ENCODE peak calls at places on chromosomes 7 and 10, in ten cellular contexts. One of them, this sample, is unnamed.

GRCh38 chr10:12448729-12449391 is 99.5 kb downstream of the CAMK1D start:
- DNase-seq in transverse colon: peak
- DNase-seq in psoas muscle: no peak
- DNase-seq in heart left ventricle: no peak
- DNase-seq in HCT116: peak
- DNase-seq in Panc1: peak
- DNase-seq in PC-9: peak
- DNase-seq in cardiac muscle cell: peak
- DNase-seq in spleen: peak
- DNase-seq in fibroblast of lung: peak
- DNase-seq in this sample: no peak

GRCh38 chr10:31908157-31908556 is 20.5 kb downstream of the ARHGAP12 start:
- DNase-seq in cardiac muscle cell: no peak
- DNase-seq in spleen: no peak
- DNase-seq in psoas muscle: no peak
- DNase-seq in fibroblast of lung: no peak
- DNase-seq in HCT116: no peak
- DNase-seq in PC-9: no peak
- DNase-seq in Panc1: no peak
- DNase-seq in transverse colon: no peak
- DNase-seq in heart left ventricle: no peak
- DNase-seq in this sample: no peak

GRCh38 chr10:33139191-33139646 is 181.2 kb upstream of the ITGB1 start:
- DNase-seq in heart left ventricle: no peak
- DNase-seq in psoas muscle: no peak
- DNase-seq in fibroblast of lung: no peak
- DNase-seq in cardiac muscle cell: no peak
- DNase-seq in HCT116: no peak
- DNase-seq in PC-9: no peak
- DNase-seq in transverse colon: no peak
- DNase-seq in spleen: no peak
- DNase-seq in Panc1: no peak
- DNase-seq in this sample: no peak

GRCh38 chr7:20440472-20441105 is 109.9 kb downstream of the ITGB8 start:
- DNase-seq in heart left ventricle: no peak
- DNase-seq in PC-9: no peak
- DNase-seq in cardiac muscle cell: peak
- DNase-seq in psoas muscle: no peak
- DNase-seq in spleen: no peak
- DNase-seq in Panc1: peak
- DNase-seq in HCT116: peak
- DNase-seq in transverse colon: peak
- DNase-seq in fibroblast of lung: peak
- DNase-seq in this sample: no peak

GRCh38 chr7:102277901-102278300 is 8.8 kb upstream of the SH2B2 start:
- DNase-seq in spleen: no peak
- DNase-seq in transverse colon: no peak
- DNase-seq in PC-9: no peak
- DNase-seq in cardiac muscle cell: no peak
- DNase-seq in fibroblast of lung: no peak
- DNase-seq in heart left ventricle: no peak
- DNase-seq in HCT116: no peak
- DNase-seq in psoas muscle: no peak
- DNase-seq in Panc1: no peak
- DNase-seq in this sample: no peak

GRCh38 chr7:4068286-4068685 is 613.8 kb upstream of the FOXK1 start:
- DNase-seq in Panc1: no peak
- DNase-seq in cardiac muscle cell: no peak
- DNase-seq in heart left ventricle: no peak
- DNase-seq in psoas muscle: no peak
- DNase-seq in fibroblast of lung: no peak
- DNase-seq in spleen: no peak
- DNase-seq in PC-9: no peak
- DNase-seq in HCT116: no peak
- DNase-seq in transverse colon: no peak
- DNase-seq in this sample: no peak

GRCh38 chr10:72928798-72929197 is 25.8 kb downstream of the PLA2G12B start:
- DNase-seq in spleen: no peak
- DNase-seq in PC-9: no peak
- DNase-seq in cardiac muscle cell: no peak
- DNase-seq in transverse colon: no peak
- DNase-seq in fibroblast of lung: no peak
- DNase-seq in heart left ventricle: no peak
- DNase-seq in HCT116: no peak
- DNase-seq in psoas muscle: no peak
- DNase-seq in Panc1: no peak
- DNase-seq in this sample: no peak

GRCh38 chr7:155782466-155782865 is 29.8 kb downstream of the SHH start:
- DNase-seq in psoas muscle: no peak
- DNase-seq in HCT116: no peak
- DNase-seq in Panc1: no peak
- DNase-seq in spleen: peak
- DNase-seq in PC-9: no peak
- DNase-seq in cardiac muscle cell: no peak
- DNase-seq in fibroblast of lung: no peak
- DNase-seq in transverse colon: no peak
- DNase-seq in heart left ventricle: no peak
- DNase-seq in this sample: no peak

GRCh38 chr10:122981066-122981464 is 864 bp downstream of the PSTK start:
- DNase-seq in psoas muscle: no peak
- DNase-seq in cardiac muscle cell: peak
- DNase-seq in HCT116: peak
- DNase-seq in heart left ventricle: no peak
- DNase-seq in spleen: no peak
- DNase-seq in Panc1: peak
- DNase-seq in transverse colon: no peak
- DNase-seq in PC-9: no peak
- DNase-seq in fibroblast of lung: peak
- DNase-seq in this sample: no peak

GRCh38 chr7:30445770-30446169 is 32.8 kb downstream of the NOD1 start:
- DNase-seq in HCT116: no peak
- DNase-seq in cardiac muscle cell: peak
- DNase-seq in heart left ventricle: peak
- DNase-seq in Panc1: no peak
- DNase-seq in spleen: peak
- DNase-seq in fibroblast of lung: peak
- DNase-seq in PC-9: no peak
- DNase-seq in psoas muscle: peak
- DNase-seq in transverse colon: peak
- DNase-seq in this sample: peak

GRCh38 chr10:24344695-24345473 is 135.9 kb downstream of the KIAA1217 start:
- DNase-seq in fibroblast of lung: no peak
- DNase-seq in transverse colon: no peak
- DNase-seq in PC-9: no peak
- DNase-seq in Panc1: no peak
- DNase-seq in cardiac muscle cell: no peak
- DNase-seq in psoas muscle: no peak
- DNase-seq in HCT116: no peak
- DNase-seq in heart left ventricle: no peak
- DNase-seq in spleen: no peak
- DNase-seq in this sample: no peak
- H3K27ac ChIP-seq in fibroblast of lung: peak
- H3K27ac ChIP-seq in transverse colon: peak
- H3K27ac ChIP-seq in PC-9: peak
- H3K27ac ChIP-seq in Panc1: peak
- H3K27ac ChIP-seq in cardiac muscle cell: peak
- H3K27ac ChIP-seq in psoas muscle: peak
- H3K27ac ChIP-seq in HCT116: no peak
- H3K27ac ChIP-seq in heart left ventricle: peak
- H3K27ac ChIP-seq in spleen: no peak
- H3K27ac ChIP-seq in this sample: peak

GRCh38 chr7:128030999-128031681 is at the start of gene LRRC4:
- DNase-seq in Panc1: no peak
- DNase-seq in PC-9: no peak
- DNase-seq in transverse colon: peak
- DNase-seq in cardiac muscle cell: peak
- DNase-seq in heart left ventricle: peak
- DNase-seq in spleen: peak
- DNase-seq in HCT116: no peak
- DNase-seq in psoas muscle: no peak
- DNase-seq in fibroblast of lung: peak
- DNase-seq in this sample: peak
- H3K4me3 ChIP-seq in Panc1: peak
- H3K4me3 ChIP-seq in PC-9: no peak
- H3K4me3 ChIP-seq in transverse colon: peak
- H3K4me3 ChIP-seq in cardiac muscle cell: peak
- H3K4me3 ChIP-seq in heart left ventricle: peak
- H3K4me3 ChIP-seq in spleen: peak
- H3K4me3 ChIP-seq in HCT116: no peak
- H3K4me3 ChIP-seq in psoas muscle: peak
- H3K4me3 ChIP-seq in fibroblast of lung: peak
- H3K4me3 ChIP-seq in this sample: peak

DNA sequence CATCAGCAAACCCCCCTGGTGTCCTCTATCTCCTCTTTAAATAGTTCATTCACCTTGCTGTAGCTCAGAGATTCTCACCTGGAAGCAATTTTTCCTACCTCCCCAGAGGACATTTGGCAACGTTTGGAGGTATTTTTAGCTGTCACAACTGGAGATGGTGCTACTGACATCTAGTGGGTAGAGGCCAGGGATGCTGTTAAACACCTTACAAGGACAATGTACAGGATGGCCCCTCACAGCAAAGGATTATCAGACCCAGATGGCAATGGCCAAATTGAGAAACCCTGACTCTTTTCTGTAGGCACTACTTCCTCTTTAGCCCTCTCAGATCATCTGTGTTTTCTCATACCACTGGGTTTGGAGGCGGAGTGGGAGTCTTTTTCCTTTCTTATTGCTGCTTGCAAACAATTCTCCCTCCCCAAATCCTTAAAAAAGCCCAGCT is 13.2 kb upstream of the TRA2A start:
- DNase-seq in Panc1: peak
- DNase-seq in transverse colon: no peak
- DNase-seq in psoas muscle: no peak
- DNase-seq in HCT116: peak
- DNase-seq in fibroblast of lung: peak
- DNase-seq in heart left ventricle: no peak
- DNase-seq in PC-9: peak
- DNase-seq in cardiac muscle cell: peak
- DNase-seq in spleen: no peak
- DNase-seq in this sample: no peak
- TF ChIP-seq CTCF in Panc1: peak
- TF ChIP-seq CTCF in transverse colon: no peak
- TF ChIP-seq CTCF in psoas muscle: peak
- TF ChIP-seq CTCF in HCT116: peak
- TF ChIP-seq CTCF in fibroblast of lung: peak
- TF ChIP-seq CTCF in heart left ventricle: peak
- TF ChIP-seq CTCF in PC-9: peak
- TF ChIP-seq CTCF in cardiac muscle cell: peak
- TF ChIP-seq CTCF in spleen: no peak
- TF ChIP-seq CTCF in this sample: peak

DNA sequence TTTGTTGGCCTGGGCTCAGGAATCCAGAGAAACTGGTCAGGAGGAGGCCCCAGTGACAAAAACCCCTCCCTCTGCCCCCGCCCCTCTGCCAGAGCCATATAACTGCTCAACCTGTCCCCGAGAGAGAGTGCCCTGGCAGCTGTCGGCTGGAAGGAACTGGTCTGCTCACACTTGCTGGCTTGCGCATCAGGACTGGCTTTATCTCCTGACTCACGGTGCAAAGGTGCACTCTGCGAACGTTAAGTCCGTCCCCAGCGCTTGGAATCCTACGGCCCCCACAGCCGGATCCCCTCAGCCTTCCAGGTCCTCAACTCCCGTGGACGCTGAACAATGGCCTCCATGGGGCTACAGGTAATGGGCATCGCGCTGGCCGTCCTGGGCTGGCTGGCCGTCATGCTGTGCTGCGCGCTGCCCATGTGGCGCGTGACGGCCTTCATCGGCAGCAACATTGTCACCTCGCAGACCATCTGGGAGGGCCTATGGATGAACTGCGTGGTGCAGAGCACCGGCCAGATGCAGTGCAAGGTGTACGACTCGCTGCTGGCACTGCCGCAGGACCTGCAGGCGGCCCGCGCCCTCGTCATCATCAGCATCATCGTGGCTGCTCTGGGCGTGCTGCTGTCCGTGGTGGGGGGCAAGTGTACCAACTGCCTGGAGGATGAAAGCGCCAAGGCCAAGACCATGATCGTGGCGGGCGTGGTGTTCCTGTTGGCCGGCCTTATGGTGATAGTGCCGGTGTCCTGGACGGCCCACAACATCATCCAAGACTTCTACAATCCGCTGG is at the start of gene CLDN4:
- DNase-seq in psoas muscle: no peak
- DNase-seq in transverse colon: peak
- DNase-seq in cardiac muscle cell: no peak
- DNase-seq in PC-9: no peak
- DNase-seq in HCT116: peak
- DNase-seq in Panc1: peak
- DNase-seq in spleen: no peak
- DNase-seq in heart left ventricle: no peak
- DNase-seq in fibroblast of lung: no peak
- DNase-seq in this sample: no peak
- H3K27ac ChIP-seq in psoas muscle: no peak
- H3K27ac ChIP-seq in transverse colon: peak
- H3K27ac ChIP-seq in cardiac muscle cell: no peak
- H3K27ac ChIP-seq in PC-9: peak
- H3K27ac ChIP-seq in HCT116: peak
- H3K27ac ChIP-seq in Panc1: peak
- H3K27ac ChIP-seq in spleen: peak
- H3K27ac ChIP-seq in heart left ventricle: no peak
- H3K27ac ChIP-seq in fibroblast of lung: no peak
- H3K27ac ChIP-seq in this sample: no peak

GRCh38 chr10:117782276-117782675 is 239.7 kb downstream of the EMX2 start:
- DNase-seq in spleen: no peak
- DNase-seq in psoas muscle: no peak
- DNase-seq in fibroblast of lung: no peak
- DNase-seq in Panc1: no peak
- DNase-seq in PC-9: no peak
- DNase-seq in transverse colon: no peak
- DNase-seq in heart left ventricle: no peak
- DNase-seq in cardiac muscle cell: no peak
- DNase-seq in HCT116: no peak
- DNase-seq in this sample: no peak

GRCh38 chr10:117781216-117781836 is 238.8 kb downstream of the EMX2 start:
- DNase-seq in HCT116: no peak
- DNase-seq in fibroblast of lung: no peak
- DNase-seq in psoas muscle: no peak
- DNase-seq in PC-9: no peak
- DNase-seq in spleen: no peak
- DNase-seq in cardiac muscle cell: no peak
- DNase-seq in transverse colon: no peak
- DNase-seq in heart left ventricle: no peak
- DNase-seq in Panc1: no peak
- DNase-seq in this sample: no peak

GRCh38 chr10:117783698-117784395 is 241.3 kb downstream of the EMX2 start:
- DNase-seq in psoas muscle: no peak
- DNase-seq in transverse colon: no peak
- DNase-seq in Panc1: no peak
- DNase-seq in fibroblast of lung: no peak
- DNase-seq in cardiac muscle cell: no peak
- DNase-seq in heart left ventricle: no peak
- DNase-seq in HCT116: no peak
- DNase-seq in PC-9: no peak
- DNase-seq in spleen: no peak
- DNase-seq in this sample: no peak

GRCh38 chr10:117788911-117789310 is 246.4 kb downstream of the EMX2 start:
- DNase-seq in cardiac muscle cell: no peak
- DNase-seq in spleen: no peak
- DNase-seq in HCT116: no peak
- DNase-seq in fibroblast of lung: no peak
- DNase-seq in transverse colon: no peak
- DNase-seq in PC-9: no peak
- DNase-seq in Panc1: no peak
- DNase-seq in heart left ventricle: no peak
- DNase-seq in psoas muscle: no peak
- DNase-seq in this sample: no peak

GRCh38 chr10:117784776-117785175 is 242.2 kb downstream of the EMX2 start:
- DNase-seq in cardiac muscle cell: no peak
- DNase-seq in heart left ventricle: no peak
- DNase-seq in spleen: no peak
- DNase-seq in PC-9: no peak
- DNase-seq in HCT116: no peak
- DNase-seq in psoas muscle: no peak
- DNase-seq in Panc1: no peak
- DNase-seq in transverse colon: no peak
- DNase-seq in fibroblast of lung: no peak
- DNase-seq in this sample: no peak
- H3K4me3 ChIP-seq in cardiac muscle cell: no peak
- H3K4me3 ChIP-seq in heart left ventricle: no peak
- H3K4me3 ChIP-seq in spleen: no peak
- H3K4me3 ChIP-seq in PC-9: no peak
- H3K4me3 ChIP-seq in HCT116: no peak
- H3K4me3 ChIP-seq in psoas muscle: no peak
- H3K4me3 ChIP-seq in Panc1: no peak
- H3K4me3 ChIP-seq in transverse colon: no peak
- H3K4me3 ChIP-seq in fibroblast of lung: no peak
- H3K4me3 ChIP-seq in this sample: no peak

This sample was measured in heart right ventricle.